ENCODE peak calls at places on chromosomes 5 and 9, in seven cellular contexts. One of them, this sample, is unnamed.

GRCh38 chr9:91047529-91047928 is 245.9 kb downstream of the SYK start:
- DNase-seq in AG10803: peak
- DNase-seq in lower lobe of right lung: no peak
- DNase-seq in body of pancreas: no peak
- DNase-seq in kidney epithelial cell: no peak
- DNase-seq in GM23338: no peak
- DNase-seq in WERI-Rb-1: no peak
- DNase-seq in this sample: no peak

GRCh38 chr9:136847065-136847826 is 2.0 kb upstream of the PHPT1 start:
- DNase-seq in AG10803: peak
- DNase-seq in lower lobe of right lung: peak
- DNase-seq in body of pancreas: peak
- DNase-seq in kidney epithelial cell: no peak
- DNase-seq in GM23338: peak
- DNase-seq in WERI-Rb-1: peak
- DNase-seq in this sample: peak

GRCh38 chr9:69173891-69174644 is at the start of gene TJP2:
- DNase-seq in AG10803: peak
- DNase-seq in lower lobe of right lung: peak
- DNase-seq in body of pancreas: peak
- DNase-seq in kidney epithelial cell: no peak
- DNase-seq in GM23338: peak
- DNase-seq in WERI-Rb-1: peak
- DNase-seq in this sample: peak

GRCh38 chr5:7991125-7991821 is 122.3 kb downstream of the MTRR start:
- DNase-seq in AG10803: no peak
- DNase-seq in lower lobe of right lung: no peak
- DNase-seq in body of pancreas: no peak
- DNase-seq in kidney epithelial cell: no peak
- DNase-seq in GM23338: peak
- DNase-seq in WERI-Rb-1: no peak
- DNase-seq in this sample: no peak

GRCh38 chr5:53438486-53439472 is 41.6 kb upstream of the FST start:
- DNase-seq in AG10803: peak
- DNase-seq in lower lobe of right lung: no peak
- DNase-seq in body of pancreas: no peak
- DNase-seq in kidney epithelial cell: no peak
- DNase-seq in GM23338: no peak
- DNase-seq in WERI-Rb-1: no peak
- DNase-seq in this sample: peak

GRCh38 chr9:137243626-137244485 is 2.8 kb downstream of the TUBB4B start:
- DNase-seq in AG10803: no peak
- DNase-seq in lower lobe of right lung: no peak
- DNase-seq in body of pancreas: peak
- DNase-seq in kidney epithelial cell: no peak
- DNase-seq in GM23338: no peak
- DNase-seq in WERI-Rb-1: peak
- DNase-seq in this sample: no peak

GRCh38 chr5:96175090-96175489 is 213.4 kb upstream of the ELL2 start:
- DNase-seq in AG10803: no peak
- DNase-seq in lower lobe of right lung: no peak
- DNase-seq in body of pancreas: no peak
- DNase-seq in kidney epithelial cell: no peak
- DNase-seq in GM23338: peak
- DNase-seq in WERI-Rb-1: no peak
- DNase-seq in this sample: peak

GRCh38 chr9:116144038-116144437 is 9.6 kb upstream of the PAPPA start:
- DNase-seq in AG10803: peak
- DNase-seq in lower lobe of right lung: no peak
- DNase-seq in body of pancreas: no peak
- DNase-seq in kidney epithelial cell: no peak
- DNase-seq in GM23338: no peak
- DNase-seq in WERI-Rb-1: no peak
- DNase-seq in this sample: peak

GRCh38 chr5:1799110-1799601 is 481 bp downstream of the MRPL36 start:
- DNase-seq in AG10803: peak
- DNase-seq in lower lobe of right lung: no peak
- DNase-seq in body of pancreas: peak
- DNase-seq in kidney epithelial cell: no peak
- DNase-seq in GM23338: peak
- DNase-seq in WERI-Rb-1: peak
- DNase-seq in this sample: peak

DNA sequence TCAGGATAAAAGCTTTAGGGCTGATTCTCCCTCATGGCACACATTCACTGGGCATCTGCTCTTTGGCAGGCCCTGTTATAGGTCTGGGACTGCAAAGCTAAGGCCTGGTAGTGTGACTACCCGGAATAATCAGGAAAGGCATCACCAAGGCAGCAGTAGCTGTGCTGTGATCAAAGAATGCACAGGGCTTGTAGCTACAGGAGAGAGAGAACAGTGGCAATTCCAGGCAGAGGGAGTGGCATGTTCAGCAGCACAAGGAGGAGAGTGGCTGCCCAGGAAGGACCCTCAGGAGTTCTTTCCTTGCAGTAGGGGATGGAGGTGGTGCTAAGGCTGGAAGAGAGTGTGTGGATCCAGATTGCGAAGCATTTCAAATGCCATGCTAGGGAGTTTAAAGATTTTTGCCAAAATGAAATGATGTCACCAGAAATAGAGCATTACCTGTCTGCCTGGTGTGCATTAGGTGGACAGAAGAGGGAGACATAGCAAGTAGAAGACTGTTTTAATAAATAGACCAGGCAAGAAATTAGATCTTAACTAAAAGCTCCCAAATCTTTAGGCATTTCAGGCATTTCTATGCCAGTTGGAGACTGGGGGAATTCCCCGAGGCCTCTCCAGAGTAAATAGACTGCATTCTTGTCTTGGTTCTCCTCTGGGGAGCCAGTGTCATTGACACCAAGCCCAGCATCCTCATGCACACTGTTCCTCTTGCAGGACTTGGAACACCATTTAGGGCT is 69.1 kb downstream of the GPR21 start:
- DNase-seq in AG10803: no peak
- DNase-seq in lower lobe of right lung: no peak
- DNase-seq in body of pancreas: no peak
- DNase-seq in kidney epithelial cell: no peak
- DNase-seq in GM23338: peak
- DNase-seq in WERI-Rb-1: no peak
- DNase-seq in this sample: no peak
- TF ChIP-seq CTCF in AG10803: peak
- TF ChIP-seq CTCF in lower lobe of right lung: peak
- TF ChIP-seq CTCF in body of pancreas: peak
- TF ChIP-seq CTCF in kidney epithelial cell: peak
- TF ChIP-seq CTCF in GM23338: peak
- TF ChIP-seq CTCF in WERI-Rb-1: peak
- TF ChIP-seq CTCF in this sample: peak

GRCh38 chr9:123309611-123310010 is 41.2 kb upstream of the STRBP start:
- DNase-seq in AG10803: no peak
- DNase-seq in lower lobe of right lung: no peak
- DNase-seq in body of pancreas: no peak
- DNase-seq in kidney epithelial cell: no peak
- DNase-seq in GM23338: no peak
- DNase-seq in WERI-Rb-1: no peak
- DNase-seq in this sample: peak

GRCh38 chr9:123314617-123315016 is 41.4 kb upstream of the CRB2 start:
- DNase-seq in AG10803: no peak
- DNase-seq in lower lobe of right lung: no peak
- DNase-seq in body of pancreas: no peak
- DNase-seq in kidney epithelial cell: no peak
- DNase-seq in GM23338: no peak
- DNase-seq in WERI-Rb-1: no peak
- DNase-seq in this sample: no peak

GRCh38 chr9:123312306-123312877 is 43.6 kb upstream of the CRB2 start:
- DNase-seq in AG10803: no peak
- DNase-seq in lower lobe of right lung: no peak
- DNase-seq in body of pancreas: no peak
- DNase-seq in kidney epithelial cell: no peak
- DNase-seq in GM23338: no peak
- DNase-seq in WERI-Rb-1: no peak
- DNase-seq in this sample: no peak

GRCh38 chr9:123310551-123311249 is 42.3 kb upstream of the STRBP start:
- DNase-seq in AG10803: no peak
- DNase-seq in lower lobe of right lung: no peak
- DNase-seq in body of pancreas: no peak
- DNase-seq in kidney epithelial cell: no peak
- DNase-seq in GM23338: no peak
- DNase-seq in WERI-Rb-1: no peak
- DNase-seq in this sample: no peak

DNA sequence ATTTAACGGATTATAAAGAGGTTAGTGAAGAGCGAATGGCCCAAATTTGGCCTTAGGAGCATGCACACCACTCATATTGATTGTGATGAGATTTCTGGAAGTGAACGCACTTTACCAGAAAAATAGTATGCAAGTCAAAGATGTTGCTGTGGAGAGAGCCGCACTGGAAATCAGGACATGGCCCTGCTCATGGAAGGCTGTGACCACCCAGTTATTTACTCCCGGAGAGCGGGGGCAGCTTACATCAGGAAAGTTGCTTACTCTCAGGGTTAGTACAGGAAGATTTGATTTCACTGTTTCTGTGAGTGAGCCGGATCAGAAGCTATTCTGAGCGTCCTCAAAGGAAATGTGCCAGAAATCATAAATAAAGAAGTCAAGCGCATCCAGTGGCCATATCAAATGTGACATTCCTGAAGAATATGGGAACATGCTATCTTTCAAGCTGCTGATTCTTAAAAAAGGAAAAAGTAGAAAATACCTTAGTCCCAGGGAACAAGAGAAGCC is 42.9 kb upstream of the STRBP start:
- DNase-seq in AG10803: no peak
- DNase-seq in lower lobe of right lung: no peak
- DNase-seq in body of pancreas: no peak
- DNase-seq in kidney epithelial cell: no peak
- DNase-seq in GM23338: no peak
- DNase-seq in WERI-Rb-1: no peak
- DNase-seq in this sample: no peak
- H3K4me3 ChIP-seq in AG10803: no peak
- H3K4me3 ChIP-seq in lower lobe of right lung: no peak
- H3K4me3 ChIP-seq in body of pancreas: no peak
- H3K4me3 ChIP-seq in kidney epithelial cell: no peak
- H3K4me3 ChIP-seq in GM23338: no peak
- H3K4me3 ChIP-seq in WERI-Rb-1: no peak
- H3K4me3 ChIP-seq in this sample: no peak

GRCh38 chr9:94896512-94896911 is 170.0 kb downstream of the AOPEP start:
- DNase-seq in AG10803: no peak
- DNase-seq in lower lobe of right lung: no peak
- DNase-seq in body of pancreas: no peak
- DNase-seq in kidney epithelial cell: no peak
- DNase-seq in GM23338: no peak
- DNase-seq in WERI-Rb-1: no peak
- DNase-seq in this sample: no peak

GRCh38 chr9:94903961-94904421 is 177.5 kb downstream of the AOPEP start:
- DNase-seq in AG10803: peak
- DNase-seq in lower lobe of right lung: no peak
- DNase-seq in body of pancreas: no peak
- DNase-seq in kidney epithelial cell: no peak
- DNase-seq in GM23338: no peak
- DNase-seq in WERI-Rb-1: no peak
- DNase-seq in this sample: peak

GRCh38 chr9:94901019-94901363 is 174.5 kb downstream of the AOPEP start:
- DNase-seq in AG10803: no peak
- DNase-seq in lower lobe of right lung: no peak
- DNase-seq in body of pancreas: no peak
- DNase-seq in kidney epithelial cell: no peak
- DNase-seq in GM23338: no peak
- DNase-seq in WERI-Rb-1: no peak
- DNase-seq in this sample: no peak

GRCh38 chr9:94899464-94900221 is 173.1 kb downstream of the AOPEP start:
- DNase-seq in AG10803: no peak
- DNase-seq in lower lobe of right lung: no peak
- DNase-seq in body of pancreas: no peak
- DNase-seq in kidney epithelial cell: no peak
- DNase-seq in GM23338: no peak
- DNase-seq in WERI-Rb-1: no peak
- DNase-seq in this sample: no peak

DNA sequence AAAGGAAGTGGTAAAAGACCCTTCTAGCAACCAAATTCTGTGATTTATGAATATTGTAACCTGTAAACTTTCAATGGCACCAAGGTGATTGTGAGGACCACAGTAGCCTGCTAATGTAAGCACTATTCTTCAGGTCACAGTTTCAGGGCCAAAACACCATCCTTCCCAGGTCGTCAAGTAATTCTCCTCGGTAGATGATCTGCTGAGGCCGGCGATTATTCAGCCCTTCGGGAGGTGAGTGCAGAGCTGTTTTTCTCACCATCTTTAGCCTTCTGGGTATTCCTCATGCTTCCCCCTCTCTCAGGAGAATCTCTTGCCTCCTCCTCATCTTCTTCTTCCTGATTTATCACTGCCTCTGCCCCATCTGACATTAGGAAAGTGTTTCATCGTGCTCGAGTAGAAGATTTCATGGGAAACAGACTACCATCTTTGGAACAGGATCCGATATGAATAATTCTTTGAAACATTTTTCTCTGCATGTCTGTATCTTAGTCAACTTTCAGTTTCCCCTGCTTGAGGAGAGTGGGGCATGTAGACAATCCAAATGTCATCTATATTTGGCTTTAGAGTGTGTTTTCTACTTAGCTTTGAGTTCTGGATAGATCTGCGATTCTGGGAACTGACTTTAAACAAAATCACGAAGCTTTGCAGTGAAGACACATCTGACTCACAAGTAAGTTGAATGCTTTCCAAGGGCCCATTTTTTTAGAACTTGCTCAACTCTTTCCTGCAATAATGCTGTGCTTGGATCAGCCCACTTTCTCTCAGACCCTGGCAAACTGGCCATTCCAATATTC is 173.9 kb downstream of the AOPEP start:
- DNase-seq in AG10803: peak
- DNase-seq in lower lobe of right lung: no peak
- DNase-seq in body of pancreas: no peak
- DNase-seq in kidney epithelial cell: no peak
- DNase-seq in GM23338: no peak
- DNase-seq in WERI-Rb-1: no peak
- DNase-seq in this sample: peak
- TF ChIP-seq CTCF in AG10803: no peak
- TF ChIP-seq CTCF in lower lobe of right lung: no peak
- TF ChIP-seq CTCF in body of pancreas: no peak
- TF ChIP-seq CTCF in kidney epithelial cell: no peak
- TF ChIP-seq CTCF in GM23338: no peak
- TF ChIP-seq CTCF in WERI-Rb-1: no peak
- TF ChIP-seq CTCF in this sample: no peak

DNA sequence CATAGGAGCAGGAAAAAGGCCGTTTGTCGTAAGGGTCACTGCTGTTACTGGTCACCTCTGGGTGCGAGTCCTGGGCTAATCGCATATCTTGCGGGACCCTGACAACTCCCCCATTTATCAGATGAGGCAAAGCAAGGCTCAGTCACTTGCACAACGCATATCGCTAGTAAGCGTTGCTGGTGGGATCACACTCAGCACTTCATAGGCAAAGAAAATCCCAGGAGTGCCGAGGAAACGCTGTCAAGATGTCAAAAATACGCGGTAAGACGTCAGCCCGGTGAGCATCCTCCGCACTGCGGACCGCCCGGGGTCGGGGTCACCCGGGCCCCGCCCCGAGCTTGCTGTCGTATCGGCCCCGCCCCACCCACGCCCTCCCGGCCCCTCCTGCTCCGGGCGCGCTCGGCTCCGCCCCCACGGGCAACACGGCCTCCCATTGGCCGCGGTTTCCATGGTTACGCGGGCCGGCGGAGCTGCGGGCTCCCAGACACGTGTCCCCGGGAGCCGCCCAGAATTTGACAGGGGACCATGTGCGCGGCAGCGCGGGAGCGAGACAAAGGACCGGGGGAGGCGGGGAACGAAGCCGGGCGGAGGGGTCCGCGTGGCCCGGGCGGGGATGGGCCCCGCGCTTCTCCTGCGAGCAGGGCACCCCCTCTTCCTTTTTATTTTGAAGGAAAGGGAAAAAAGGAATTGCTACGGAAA is 80.2 kb upstream of the IER5L start:
- DNase-seq in AG10803: peak
- DNase-seq in lower lobe of right lung: peak
- DNase-seq in body of pancreas: peak
- DNase-seq in kidney epithelial cell: peak
- DNase-seq in GM23338: peak
- DNase-seq in WERI-Rb-1: no peak
- DNase-seq in this sample: peak
- H3K4me3 ChIP-seq in AG10803: peak
- H3K4me3 ChIP-seq in lower lobe of right lung: peak
- H3K4me3 ChIP-seq in body of pancreas: no peak
- H3K4me3 ChIP-seq in kidney epithelial cell: peak
- H3K4me3 ChIP-seq in GM23338: peak
- H3K4me3 ChIP-seq in WERI-Rb-1: no peak
- H3K4me3 ChIP-seq in this sample: peak

This sample was measured in fibroblast of mammary gland.